ENCODE peak calls at places on chromosomes 1 and 21, in four cellular contexts. P, Y, M and O are unnamed samples.
A peak's percentile ranks its signal among the peaks of the same experiment; 100 is the strongest.

GRCh38 chr1:207670192-207670591 is 25.3 kb downstream of the CR1L start:
- DNase-seq in P (no peak), Y (no peak), M (no peak), O (no peak)

GRCh38 chr1:22643381-22643780 is at the start of gene C1QC:
- DNase-seq in P (no peak), Y (no peak), M (no peak), O (no peak)

GRCh38 chr1:160724445-160725242 is 13.0 kb upstream of the CD48 start:
- DNase-seq in P (peak; percentile 1), Y (no peak), M (no peak), O (no peak)

GRCh38 chr1:178189814-178190213 is 95.9 kb downstream of the RASAL2 start:
- DNase-seq in P (peak; percentile 44), Y (no peak), M (peak; percentile 46), O (no peak)

GRCh38 chr1:154420172-154420571 is 15.0 kb downstream of the IL6R start:
- DNase-seq in P (peak; percentile 85), Y (no peak), M (peak; percentile 38), O (no peak)

GRCh38 chr1:97797403-97798183 is 123.2 kb downstream of the DPYD start:
- DNase-seq in P (peak; percentile 5), Y (no peak), M (no peak), O (peak; percentile 29)

GRCh38 chr1:177585492-177586220 is 384.2 kb downstream of the SEC16B start:
- DNase-seq in P (no peak), Y (no peak), M (no peak), O (no peak)

GRCh38 chr1:151908228-151908691 is 1.1 kb downstream of the THEM4 start:
- DNase-seq in P (peak; percentile 34), Y (no peak), M (no peak), O (no peak)

GRCh38 chr1:4513326-4514114 is 140.9 kb upstream of the AJAP1 start:
- DNase-seq in P (no peak), Y (no peak), M (no peak), O (no peak)

GRCh38 chr1:59750612-59751395 is 63.9 kb upstream of the HOOK1 start:
- DNase-seq in P (peak; percentile 82), Y (no peak), M (no peak), O (no peak)

GRCh38 chr1:3012511-3013291 is 8.6 kb upstream of the ACTRT2 start:
- DNase-seq in P (no peak), Y (peak; percentile 85), M (no peak), O (no peak)

GRCh38 chr21:35086357-35086756 is 37.3 kb upstream of the RUNX1 start:
- DNase-seq in P (peak; percentile 84), Y (no peak), M (no peak), O (no peak)

GRCh38 chr1:151061012-151061401 is 810 bp downstream of the MLLT11 start:
- DNase-seq in P (peak; percentile 13), Y (no peak), M (peak; percentile 56), O (peak; percentile 18)

GRCh38 chr1:181364801-181365200 is 118.5 kb upstream of the CACNA1E start:
- DNase-seq in P (no peak), Y (no peak), M (no peak), O (no peak)

GRCh38 chr1:64703600-64703999 is 41.3 kb upstream of the RAVER2 start:
- DNase-seq in P (no peak), Y (no peak), M (no peak), O (no peak)

GRCh38 chr1:234958702-234959649 is 169.7 kb downstream of the TOMM20 start:
- DNase-seq in P (no peak), Y (no peak), M (no peak), O (no peak)

GRCh38 chr1:229769006-229769405 is 143.0 kb downstream of the URB2 start:
- DNase-seq in P (no peak), Y (no peak), M (no peak), O (no peak)

GRCh38 chr1:201476670-201477344 is 7.8 kb upstream of the PHLDA3 start:
- DNase-seq in P (peak; percentile 52), Y (no peak), M (no peak), O (no peak)

GRCh38 chr1:15543589-15544568 is 17.2 kb downstream of the DNAJC16 start:
- DNase-seq in P (peak; percentile 59), Y (no peak), M (no peak), O (no peak)

GRCh38 chr1:71081697-71082080 is 854 bp upstream of the ZRANB2 start:
- DNase-seq in P (no peak), Y (no peak), M (no peak), O (no peak)

GRCh38 chr1:51784997-51785421 is 93.5 kb downstream of the NRDC start:
- DNase-seq in P (no peak), Y (no peak), M (no peak), O (no peak)

GRCh38 chr1:209875510-209875909 is 47.7 kb downstream of the UTP25 start:
- DNase-seq in P (peak; percentile 60), Y (no peak), M (peak; percentile 83), O (peak; percentile 81)

GRCh38 chr1:231337043-231337471 is 595 bp downstream of the EXOC8 start:
- DNase-seq in P (peak; percentile 23), Y (no peak), M (no peak), O (no peak)

GRCh38 chr21:46634966-46635323 is 529 bp upstream of the PRMT2 start:
- DNase-seq in P (peak; percentile 90), Y (peak; percentile 39), M (peak; percentile 82), O (peak; percentile 51)